ENCODE peak calls at places on chromosome 19, in seven cellular contexts. One of them, this sample, is unnamed.

GRCh38 chr19:30520735-30521479 is 148.7 kb downstream of the ZNF536 start:
- DNase-seq in CD4-positive, CD25-positive, alpha-beta regulatory T cell: no peak
- DNase-seq in iPS DF 6.9: no peak
- DNase-seq in left lung: no peak
- DNase-seq in heart right ventricle: no peak
- DNase-seq in tibial nerve: no peak
- DNase-seq in Panc1: no peak
- DNase-seq in this sample: no peak

GRCh38 chr19:29945017-29945416 is 3.0 kb downstream of the URI1 start:
- DNase-seq in CD4-positive, CD25-positive, alpha-beta regulatory T cell: no peak
- DNase-seq in iPS DF 6.9: no peak
- DNase-seq in left lung: no peak
- DNase-seq in heart right ventricle: no peak
- DNase-seq in tibial nerve: no peak
- DNase-seq in Panc1: no peak
- DNase-seq in this sample: no peak

GRCh38 chr19:10292206-10292788 is 2.5 kb downstream of the ICAM5 start:
- DNase-seq in CD4-positive, CD25-positive, alpha-beta regulatory T cell: peak; percentile 64
- DNase-seq in iPS DF 6.9: no peak
- DNase-seq in left lung: peak; percentile 96
- DNase-seq in heart right ventricle: peak; percentile 85
- DNase-seq in tibial nerve: peak; percentile 47
- DNase-seq in Panc1: no peak
- DNase-seq in this sample: peak; percentile 98

GRCh38 chr19:46610851-46611770 is 10.0 kb downstream of the CALM3 start:
- DNase-seq in CD4-positive, CD25-positive, alpha-beta regulatory T cell: no peak
- DNase-seq in iPS DF 6.9: no peak
- DNase-seq in left lung: no peak
- DNase-seq in heart right ventricle: no peak
- DNase-seq in tibial nerve: peak; percentile 11
- DNase-seq in Panc1: no peak
- DNase-seq in this sample: no peak

GRCh38 chr19:4140237-4140711 is 13.2 kb upstream of the CREB3L3 start:
- DNase-seq in CD4-positive, CD25-positive, alpha-beta regulatory T cell: no peak
- DNase-seq in iPS DF 6.9: peak; percentile 67
- DNase-seq in left lung: no peak
- DNase-seq in heart right ventricle: no peak
- DNase-seq in tibial nerve: no peak
- DNase-seq in Panc1: no peak
- DNase-seq in this sample: peak; percentile 94

GRCh38 chr19:30105316-30105715 is 163.3 kb downstream of the URI1 start:
- DNase-seq in CD4-positive, CD25-positive, alpha-beta regulatory T cell: no peak
- DNase-seq in iPS DF 6.9: no peak
- DNase-seq in left lung: no peak
- DNase-seq in heart right ventricle: no peak
- DNase-seq in tibial nerve: no peak
- DNase-seq in Panc1: no peak
- DNase-seq in this sample: no peak

GRCh38 chr19:29380581-29380980 is 145.2 kb upstream of the VSTM2B start:
- DNase-seq in CD4-positive, CD25-positive, alpha-beta regulatory T cell: no peak
- DNase-seq in iPS DF 6.9: no peak
- DNase-seq in left lung: no peak
- DNase-seq in heart right ventricle: no peak
- DNase-seq in tibial nerve: no peak
- DNase-seq in Panc1: no peak
- DNase-seq in this sample: no peak

GRCh38 chr19:43872547-43873336 is 45.6 kb downstream of the ZNF283 start:
- DNase-seq in CD4-positive, CD25-positive, alpha-beta regulatory T cell: no peak
- DNase-seq in iPS DF 6.9: no peak
- DNase-seq in left lung: no peak
- DNase-seq in heart right ventricle: no peak
- DNase-seq in tibial nerve: no peak
- DNase-seq in Panc1: no peak
- DNase-seq in this sample: peak; percentile 23

GRCh38 chr19:53521373-53522202 is 16.4 kb upstream of the ZNF331 start:
- DNase-seq in CD4-positive, CD25-positive, alpha-beta regulatory T cell: no peak
- DNase-seq in iPS DF 6.9: no peak
- DNase-seq in left lung: no peak
- DNase-seq in heart right ventricle: no peak
- DNase-seq in tibial nerve: no peak
- DNase-seq in Panc1: no peak
- DNase-seq in this sample: peak; percentile 38

GRCh38 chr19:4717191-4717965 is 6.3 kb downstream of the DPP9 start:
- DNase-seq in CD4-positive, CD25-positive, alpha-beta regulatory T cell: no peak
- DNase-seq in iPS DF 6.9: no peak
- DNase-seq in left lung: no peak
- DNase-seq in heart right ventricle: no peak
- DNase-seq in tibial nerve: peak; percentile 45
- DNase-seq in Panc1: no peak
- DNase-seq in this sample: no peak

GRCh38 chr19:13983213-13983889 is 22.8 kb downstream of the RFX1 start:
- DNase-seq in CD4-positive, CD25-positive, alpha-beta regulatory T cell: no peak
- DNase-seq in iPS DF 6.9: no peak
- DNase-seq in left lung: no peak
- DNase-seq in heart right ventricle: no peak
- DNase-seq in tibial nerve: no peak
- DNase-seq in Panc1: no peak
- DNase-seq in this sample: no peak

GRCh38 chr19:3784607-3785463 is 1.3 kb downstream of the MATK start:
- DNase-seq in CD4-positive, CD25-positive, alpha-beta regulatory T cell: no peak
- DNase-seq in iPS DF 6.9: no peak
- DNase-seq in left lung: peak; percentile 77
- DNase-seq in heart right ventricle: no peak
- DNase-seq in tibial nerve: no peak
- DNase-seq in Panc1: no peak
- DNase-seq in this sample: no peak

GRCh38 chr19:54179921-54180452 is 7.0 kb upstream of the TMC4 start:
- DNase-seq in CD4-positive, CD25-positive, alpha-beta regulatory T cell: no peak
- DNase-seq in iPS DF 6.9: no peak
- DNase-seq in left lung: peak; percentile 47
- DNase-seq in heart right ventricle: no peak
- DNase-seq in tibial nerve: no peak
- DNase-seq in Panc1: no peak
- DNase-seq in this sample: peak; percentile 98

GRCh38 chr19:3323026-3323425 is 43.4 kb upstream of the NFIC start:
- DNase-seq in CD4-positive, CD25-positive, alpha-beta regulatory T cell: no peak
- DNase-seq in iPS DF 6.9: no peak
- DNase-seq in left lung: no peak
- DNase-seq in heart right ventricle: no peak
- DNase-seq in tibial nerve: no peak
- DNase-seq in Panc1: no peak
- DNase-seq in this sample: no peak

GRCh38 chr19:3065675-3066357 is 3.5 kb upstream of the TLE5 start:
- DNase-seq in CD4-positive, CD25-positive, alpha-beta regulatory T cell: no peak
- DNase-seq in iPS DF 6.9: no peak
- DNase-seq in left lung: no peak
- DNase-seq in heart right ventricle: no peak
- DNase-seq in tibial nerve: no peak
- DNase-seq in Panc1: no peak
- DNase-seq in this sample: no peak

GRCh38 chr19:19651076-19651475 is 7.6 kb upstream of the GMIP start:
- DNase-seq in CD4-positive, CD25-positive, alpha-beta regulatory T cell: no peak
- DNase-seq in iPS DF 6.9: no peak
- DNase-seq in left lung: peak; percentile 65
- DNase-seq in heart right ventricle: peak; percentile 67
- DNase-seq in tibial nerve: no peak
- DNase-seq in Panc1: no peak
- DNase-seq in this sample: no peak

GRCh38 chr19:29645911-29646310 is 19.4 kb upstream of the PLEKHF1 start:
- DNase-seq in CD4-positive, CD25-positive, alpha-beta regulatory T cell: no peak
- DNase-seq in iPS DF 6.9: no peak
- DNase-seq in left lung: no peak
- DNase-seq in heart right ventricle: peak; percentile 64
- DNase-seq in tibial nerve: no peak
- DNase-seq in Panc1: no peak
- DNase-seq in this sample: no peak

GRCh38 chr19:4428326-4428975 is 26.0 kb downstream of the CHAF1A start:
- DNase-seq in CD4-positive, CD25-positive, alpha-beta regulatory T cell: no peak
- DNase-seq in iPS DF 6.9: no peak
- DNase-seq in left lung: peak; percentile 69
- DNase-seq in heart right ventricle: no peak
- DNase-seq in tibial nerve: no peak
- DNase-seq in Panc1: no peak
- DNase-seq in this sample: no peak

DNA sequence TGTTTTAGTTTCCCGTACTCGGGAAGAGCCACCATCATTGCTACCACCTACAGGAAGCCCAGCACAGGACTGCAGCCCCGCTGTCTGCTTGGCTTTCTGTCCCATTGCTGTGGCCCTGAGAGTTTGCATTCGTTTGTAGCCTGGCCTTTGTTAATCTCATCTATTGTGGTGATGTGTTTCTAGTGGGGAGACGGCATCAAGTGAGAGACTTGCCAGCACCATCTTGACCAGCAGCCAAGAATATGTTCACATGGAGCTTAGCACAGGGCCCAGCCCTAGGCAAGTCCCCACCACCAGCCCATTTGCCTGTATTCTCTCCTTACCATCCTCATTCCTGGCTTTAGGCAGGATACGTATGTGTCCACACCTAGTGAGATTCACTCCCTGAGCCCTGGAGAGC is 17.3 kb upstream of the OVOL3 start:
- DNase-seq in CD4-positive, CD25-positive, alpha-beta regulatory T cell: no peak
- DNase-seq in iPS DF 6.9: no peak
- DNase-seq in left lung: no peak
- DNase-seq in heart right ventricle: no peak
- DNase-seq in tibial nerve: no peak
- DNase-seq in Panc1: no peak
- DNase-seq in this sample: no peak
- H3K36me3 ChIP-seq in CD4-positive, CD25-positive, alpha-beta regulatory T cell: no peaks in the 10 kb centered on the region
- H3K36me3 ChIP-seq in iPS DF 6.9: peaks cover 32% of the 10 kb centered on the region
- H3K36me3 ChIP-seq in left lung: peaks cover 32% of the 10 kb centered on the region
- H3K36me3 ChIP-seq in heart right ventricle: no peaks in the 10 kb centered on the region
- H3K36me3 ChIP-seq in tibial nerve: no peaks in the 10 kb centered on the region
- H3K36me3 ChIP-seq in Panc1: peaks cover 23% of the 10 kb centered on the region
- H3K36me3 ChIP-seq in this sample: peaks cover 13% of the 10 kb centered on the region

DNA sequence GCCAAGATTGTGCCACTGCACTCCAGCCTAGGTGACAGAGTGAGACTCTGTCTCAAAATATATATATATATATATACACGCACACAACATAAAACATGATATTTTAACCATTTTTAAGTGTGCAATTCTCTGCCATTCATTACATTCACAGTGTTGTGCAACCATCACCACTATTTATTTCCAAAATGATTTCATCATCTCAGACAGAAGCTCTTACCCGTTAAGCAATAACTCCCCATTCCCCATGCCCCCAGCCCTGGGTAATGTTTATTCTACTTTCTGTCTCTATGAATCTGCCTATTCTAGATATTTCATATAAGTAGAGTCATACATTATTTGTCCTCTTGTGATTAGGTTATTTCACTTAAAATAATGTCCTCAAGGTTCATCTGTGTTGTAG is 20.3 kb downstream of the WDR88 start:
- DNase-seq in CD4-positive, CD25-positive, alpha-beta regulatory T cell: no peak
- DNase-seq in iPS DF 6.9: no peak
- DNase-seq in left lung: no peak
- DNase-seq in heart right ventricle: no peak
- DNase-seq in tibial nerve: no peak
- DNase-seq in Panc1: no peak
- DNase-seq in this sample: no peak
- H3K27ac ChIP-seq in CD4-positive, CD25-positive, alpha-beta regulatory T cell: no peak overlapping the region
- H3K27ac ChIP-seq in iPS DF 6.9: no peak overlapping the region
- H3K27ac ChIP-seq in left lung: peak overlapping the region; percentile 6
- H3K27ac ChIP-seq in heart right ventricle: no peak overlapping the region
- H3K27ac ChIP-seq in tibial nerve: no peak overlapping the region
- H3K27ac ChIP-seq in Panc1: no peak overlapping the region
- H3K27ac ChIP-seq in this sample: no peak overlapping the region

DNA sequence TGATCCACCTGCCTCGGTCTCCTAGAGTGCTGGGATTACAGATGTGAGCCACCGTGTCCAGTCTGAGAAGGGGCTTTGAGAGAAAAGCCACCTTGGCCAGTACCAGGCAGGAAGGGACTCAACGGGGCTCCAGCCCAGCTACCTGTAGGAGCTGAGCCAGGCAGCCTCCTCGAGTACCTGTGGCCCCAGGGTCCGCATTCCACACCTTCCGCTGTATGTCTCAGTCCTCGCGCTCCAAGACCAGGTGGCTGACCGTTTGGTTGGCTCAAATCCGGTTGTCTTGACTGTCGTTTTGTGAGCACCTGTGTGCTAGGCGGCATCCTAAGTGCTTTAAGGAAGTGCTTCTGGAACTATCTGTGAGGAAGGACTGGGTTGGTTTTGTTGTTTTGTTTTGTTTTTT is 16.2 kb downstream of the MARK4 start:
- DNase-seq in CD4-positive, CD25-positive, alpha-beta regulatory T cell: no peak
- DNase-seq in iPS DF 6.9: no peak
- DNase-seq in left lung: no peak
- DNase-seq in heart right ventricle: no peak
- DNase-seq in tibial nerve: no peak
- DNase-seq in Panc1: no peak
- DNase-seq in this sample: no peak
- H3K36me3 ChIP-seq in CD4-positive, CD25-positive, alpha-beta regulatory T cell: peaks cover 14% of the 10 kb centered on the region
- H3K36me3 ChIP-seq in iPS DF 6.9: peaks cover 10% of the 10 kb centered on the region
- H3K36me3 ChIP-seq in left lung: peaks cover 63% of the 10 kb centered on the region
- H3K36me3 ChIP-seq in heart right ventricle: peaks cover 4% of the 10 kb centered on the region
- H3K36me3 ChIP-seq in tibial nerve: no peaks in the 10 kb centered on the region
- H3K36me3 ChIP-seq in Panc1: no peaks in the 10 kb centered on the region
- H3K36me3 ChIP-seq in this sample: peaks cover 4% of the 10 kb centered on the region

GRCh38 chr19:45179848-45180370 is 1.3 kb downstream of the BLOC1S3 start:
- DNase-seq in CD4-positive, CD25-positive, alpha-beta regulatory T cell: no peak
- DNase-seq in iPS DF 6.9: no peak
- DNase-seq in left lung: no peak
- DNase-seq in heart right ventricle: no peak
- DNase-seq in tibial nerve: no peak
- DNase-seq in Panc1: no peak
- DNase-seq in this sample: no peak
- H3K27ac ChIP-seq in CD4-positive, CD25-positive, alpha-beta regulatory T cell: peak overlapping the region; percentile 94
- H3K27ac ChIP-seq in iPS DF 6.9: no peak overlapping the region
- H3K27ac ChIP-seq in left lung: peak overlapping the region; percentile 97
- H3K27ac ChIP-seq in heart right ventricle: peak overlapping the region; percentile 93
- H3K27ac ChIP-seq in tibial nerve: no peak overlapping the region
- H3K27ac ChIP-seq in Panc1: peak overlapping the region; percentile 71
- H3K27ac ChIP-seq in this sample: no peak overlapping the region

GRCh38 chr19:41386442-41386841 is 10.1 kb downstream of the TMEM91 start:
- DNase-seq in CD4-positive, CD25-positive, alpha-beta regulatory T cell: no peak
- DNase-seq in iPS DF 6.9: no peak
- DNase-seq in left lung: no peak
- DNase-seq in heart right ventricle: no peak
- DNase-seq in tibial nerve: no peak
- DNase-seq in Panc1: no peak
- DNase-seq in this sample: no peak
- H3K36me3 ChIP-seq in CD4-positive, CD25-positive, alpha-beta regulatory T cell: peaks cover 26% of the 10 kb centered on the region
- H3K36me3 ChIP-seq in iPS DF 6.9: peaks cover 7% of the 10 kb centered on the region
- H3K36me3 ChIP-seq in left lung: peaks cover 79% of the 10 kb centered on the region
- H3K36me3 ChIP-seq in heart right ventricle: peaks cover 4% of the 10 kb centered on the region
- H3K36me3 ChIP-seq in tibial nerve: no peaks in the 10 kb centered on the region
- H3K36me3 ChIP-seq in Panc1: no peaks in the 10 kb centered on the region
- H3K36me3 ChIP-seq in this sample: peaks cover 11% of the 10 kb centered on the region

GRCh38 chr19:342801-343421 is 1.7 kb downstream of the MIER2 start:
- DNase-seq in CD4-positive, CD25-positive, alpha-beta regulatory T cell: no peak
- DNase-seq in iPS DF 6.9: no peak
- DNase-seq in left lung: peak; percentile 55
- DNase-seq in heart right ventricle: peak; percentile 46
- DNase-seq in tibial nerve: peak; percentile 23
- DNase-seq in Panc1: no peak
- DNase-seq in this sample: no peak
- H3K27ac ChIP-seq in CD4-positive, CD25-positive, alpha-beta regulatory T cell: no peak overlapping the region
- H3K27ac ChIP-seq in iPS DF 6.9: no peak overlapping the region
- H3K27ac ChIP-seq in left lung: peak overlapping the region; percentile 79
- H3K27ac ChIP-seq in heart right ventricle: peak overlapping the region; percentile 92
- H3K27ac ChIP-seq in tibial nerve: no peak overlapping the region
- H3K27ac ChIP-seq in Panc1: peak overlapping the region; percentile 77
- H3K27ac ChIP-seq in this sample: no peak overlapping the region

GRCh38 chr19:9008667-9009066 is 1.5 kb downstream of the MUC16 start:
- DNase-seq in CD4-positive, CD25-positive, alpha-beta regulatory T cell: no peak
- DNase-seq in iPS DF 6.9: no peak
- DNase-seq in left lung: no peak
- DNase-seq in heart right ventricle: no peak
- DNase-seq in tibial nerve: no peak
- DNase-seq in Panc1: no peak
- DNase-seq in this sample: no peak
- H3K36me3 ChIP-seq in CD4-positive, CD25-positive, alpha-beta regulatory T cell: no peaks in the 10 kb centered on the region
- H3K36me3 ChIP-seq in iPS DF 6.9: no peaks in the 10 kb centered on the region
- H3K36me3 ChIP-seq in left lung: no peaks in the 10 kb centered on the region
- H3K36me3 ChIP-seq in heart right ventricle: no peaks in the 10 kb centered on the region
- H3K36me3 ChIP-seq in tibial nerve: no peaks in the 10 kb centered on the region
- H3K36me3 ChIP-seq in Panc1: no peaks in the 10 kb centered on the region
- H3K36me3 ChIP-seq in this sample: no peaks in the 10 kb centered on the region